ENCODE peak calls at places on chromosomes 13 and 19, in seven cellular contexts. One of them, this sample, is unnamed.

GRCh38 chr19:13241321-13242104 is 91.3 kb downstream of the IER2 start:
- DNase-seq in SK-N-SH: no peak
- DNase-seq in H1: no peak
- DNase-seq in GM12891: no peak
- DNase-seq in GM12878: no peak
- DNase-seq in K562: no peak
- DNase-seq in HepG2: no peak
- DNase-seq in this sample: no peak

GRCh38 chr13:101150998-101151397 is 265.3 kb downstream of the NALCN start:
- DNase-seq in SK-N-SH: peak
- DNase-seq in H1: no peak
- DNase-seq in GM12891: no peak
- DNase-seq in GM12878: no peak
- DNase-seq in K562: no peak
- DNase-seq in HepG2: no peak
- DNase-seq in this sample: no peak

GRCh38 chr13:101144808-101145419 is 271.4 kb downstream of the NALCN start:
- DNase-seq in SK-N-SH: peak
- DNase-seq in H1: no peak
- DNase-seq in GM12891: no peak
- DNase-seq in GM12878: peak
- DNase-seq in K562: peak
- DNase-seq in HepG2: peak
- DNase-seq in this sample: no peak

GRCh38 chr13:100534911-100535310 is 53.7 kb downstream of the GGACT start:
- DNase-seq in SK-N-SH: no peak
- DNase-seq in H1: no peak
- DNase-seq in GM12891: no peak
- DNase-seq in GM12878: no peak
- DNase-seq in K562: no peak
- DNase-seq in HepG2: no peak
- DNase-seq in this sample: no peak

GRCh38 chr19:3785938-3786824 is at the start of gene MATK:
- DNase-seq in SK-N-SH: peak
- DNase-seq in H1: no peak
- DNase-seq in GM12891: no peak
- DNase-seq in GM12878: no peak
- DNase-seq in K562: peak
- DNase-seq in HepG2: no peak
- DNase-seq in this sample: no peak

GRCh38 chr13:82088781-82089180 is 1747.9 kb upstream of the SPRY2 start:
- DNase-seq in SK-N-SH: no peak
- DNase-seq in H1: no peak
- DNase-seq in GM12891: no peak
- DNase-seq in GM12878: no peak
- DNase-seq in K562: no peak
- DNase-seq in HepG2: no peak
- DNase-seq in this sample: no peak

GRCh38 chr19:54069482-54069881 is 5.8 kb upstream of the VSTM1 start:
- DNase-seq in SK-N-SH: no peak
- DNase-seq in H1: no peak
- DNase-seq in GM12891: no peak
- DNase-seq in GM12878: no peak
- DNase-seq in K562: peak
- DNase-seq in HepG2: no peak
- DNase-seq in this sample: no peak

GRCh38 chr13:65638572-65639168 is 1591.5 kb downstream of the PCDH9 start:
- DNase-seq in SK-N-SH: peak
- DNase-seq in H1: no peak
- DNase-seq in GM12891: no peak
- DNase-seq in GM12878: no peak
- DNase-seq in K562: peak
- DNase-seq in HepG2: peak
- DNase-seq in this sample: no peak

GRCh38 chr13:21458457-21458815 is 667 bp downstream of the ZDHHC20 start:
- DNase-seq in SK-N-SH: peak
- DNase-seq in H1: no peak
- DNase-seq in GM12891: peak
- DNase-seq in GM12878: no peak
- DNase-seq in K562: peak
- DNase-seq in HepG2: no peak
- DNase-seq in this sample: peak

GRCh38 chr13:51955841-51956603 is 55.2 kb downstream of the ATP7B start:
- DNase-seq in SK-N-SH: no peak
- DNase-seq in H1: no peak
- DNase-seq in GM12891: no peak
- DNase-seq in GM12878: no peak
- DNase-seq in K562: peak
- DNase-seq in HepG2: no peak
- DNase-seq in this sample: no peak

GRCh38 chr13:113609616-113610015 is 25.1 kb downstream of the TFDP1 start:
- DNase-seq in SK-N-SH: no peak
- DNase-seq in H1: no peak
- DNase-seq in GM12891: no peak
- DNase-seq in GM12878: no peak
- DNase-seq in K562: no peak
- DNase-seq in HepG2: no peak
- DNase-seq in this sample: no peak

GRCh38 chr13:53507741-53508140 is 479.1 kb downstream of the OLFM4 start:
- DNase-seq in SK-N-SH: no peak
- DNase-seq in H1: no peak
- DNase-seq in GM12891: no peak
- DNase-seq in GM12878: no peak
- DNase-seq in K562: no peak
- DNase-seq in HepG2: no peak
- DNase-seq in this sample: no peak

GRCh38 chr19:18846862-18847515 is 15.2 kb downstream of the UPF1 start:
- DNase-seq in SK-N-SH: peak
- DNase-seq in H1: no peak
- DNase-seq in GM12891: peak
- DNase-seq in GM12878: no peak
- DNase-seq in K562: peak
- DNase-seq in HepG2: peak
- DNase-seq in this sample: no peak

GRCh38 chr19:6238643-6239281 is 41.0 kb downstream of the MLLT1 start:
- DNase-seq in SK-N-SH: no peak
- DNase-seq in H1: no peak
- DNase-seq in GM12891: peak
- DNase-seq in GM12878: no peak
- DNase-seq in K562: no peak
- DNase-seq in HepG2: no peak
- DNase-seq in this sample: peak

GRCh38 chr13:79585033-79585432 is 104.1 kb downstream of the NDFIP2 start:
- DNase-seq in SK-N-SH: no peak
- DNase-seq in H1: no peak
- DNase-seq in GM12891: no peak
- DNase-seq in GM12878: no peak
- DNase-seq in K562: peak
- DNase-seq in HepG2: no peak
- DNase-seq in this sample: no peak

GRCh38 chr19:42846597-42846996 is 32.9 kb downstream of the PSG1 start:
- DNase-seq in SK-N-SH: no peak
- DNase-seq in H1: no peak
- DNase-seq in GM12891: no peak
- DNase-seq in GM12878: no peak
- DNase-seq in K562: no peak
- DNase-seq in HepG2: no peak
- DNase-seq in this sample: no peak

GRCh38 chr19:3179739-3180293 is 1.2 kb downstream of the S1PR4 start:
- DNase-seq in SK-N-SH: no peak
- DNase-seq in H1: no peak
- DNase-seq in GM12891: no peak
- DNase-seq in GM12878: no peak
- DNase-seq in K562: no peak
- DNase-seq in HepG2: no peak
- DNase-seq in this sample: peak

DNA sequence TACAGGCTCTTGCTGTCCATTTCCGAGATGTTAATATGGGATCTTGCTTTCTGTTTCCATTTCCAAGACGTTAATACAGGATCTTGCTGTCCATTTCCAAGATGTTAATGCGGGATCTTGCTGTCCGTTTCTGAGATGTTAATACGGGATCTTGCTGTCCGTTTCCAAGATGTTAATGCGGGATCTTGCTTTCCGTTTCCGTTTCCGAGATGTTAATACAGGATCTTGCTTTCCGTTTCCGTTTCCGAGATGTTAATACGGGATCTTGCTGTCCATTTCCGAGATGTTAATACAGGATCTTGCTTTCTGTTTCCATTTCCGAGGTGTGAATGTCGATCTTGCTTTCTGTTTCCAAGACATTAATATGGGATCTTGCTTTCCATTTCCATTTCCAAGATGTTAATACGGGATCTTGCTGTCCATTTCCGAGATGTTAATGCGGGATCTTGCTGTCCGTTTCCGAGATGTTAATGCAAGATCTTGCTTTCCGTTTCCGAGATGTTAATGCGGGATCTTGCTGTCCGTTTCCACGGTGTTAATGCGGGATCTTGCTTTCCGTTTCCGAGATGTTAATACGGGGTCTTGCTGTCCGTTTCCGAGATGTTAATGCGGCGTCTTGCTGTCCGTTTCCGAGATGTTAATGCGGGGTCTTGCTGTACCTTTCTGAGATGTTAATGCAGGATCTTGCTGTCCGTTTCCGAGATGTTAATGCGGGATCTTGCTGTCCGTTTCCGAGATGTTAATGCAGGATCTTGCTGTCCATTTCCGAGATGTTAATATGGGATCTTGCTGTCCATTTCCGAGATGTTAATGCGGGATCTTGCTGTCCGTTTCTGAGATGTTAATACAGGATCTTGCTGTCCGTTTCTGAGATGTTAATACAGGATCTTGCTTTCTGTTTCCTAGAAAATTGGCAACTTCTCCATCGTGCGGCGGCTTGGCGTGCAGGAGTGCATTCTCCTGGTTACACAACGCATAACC is 38.3 kb downstream of the PEX11G start:
- DNase-seq in SK-N-SH: no peak
- DNase-seq in H1: no peak
- DNase-seq in GM12891: no peak
- DNase-seq in GM12878: peak
- DNase-seq in K562: peak
- DNase-seq in HepG2: peak
- DNase-seq in this sample: no peak
- TF ChIP-seq TAF1 in SK-N-SH: no peak
- TF ChIP-seq TAF1 in H1: no peak
- TF ChIP-seq TAF1 in GM12891: no peak
- TF ChIP-seq TAF1 in GM12878: no peak
- TF ChIP-seq TAF1 in K562: no peak
- TF ChIP-seq TAF1 in HepG2: no peak
- TF ChIP-seq TAF1 in this sample: no peak

DNA sequence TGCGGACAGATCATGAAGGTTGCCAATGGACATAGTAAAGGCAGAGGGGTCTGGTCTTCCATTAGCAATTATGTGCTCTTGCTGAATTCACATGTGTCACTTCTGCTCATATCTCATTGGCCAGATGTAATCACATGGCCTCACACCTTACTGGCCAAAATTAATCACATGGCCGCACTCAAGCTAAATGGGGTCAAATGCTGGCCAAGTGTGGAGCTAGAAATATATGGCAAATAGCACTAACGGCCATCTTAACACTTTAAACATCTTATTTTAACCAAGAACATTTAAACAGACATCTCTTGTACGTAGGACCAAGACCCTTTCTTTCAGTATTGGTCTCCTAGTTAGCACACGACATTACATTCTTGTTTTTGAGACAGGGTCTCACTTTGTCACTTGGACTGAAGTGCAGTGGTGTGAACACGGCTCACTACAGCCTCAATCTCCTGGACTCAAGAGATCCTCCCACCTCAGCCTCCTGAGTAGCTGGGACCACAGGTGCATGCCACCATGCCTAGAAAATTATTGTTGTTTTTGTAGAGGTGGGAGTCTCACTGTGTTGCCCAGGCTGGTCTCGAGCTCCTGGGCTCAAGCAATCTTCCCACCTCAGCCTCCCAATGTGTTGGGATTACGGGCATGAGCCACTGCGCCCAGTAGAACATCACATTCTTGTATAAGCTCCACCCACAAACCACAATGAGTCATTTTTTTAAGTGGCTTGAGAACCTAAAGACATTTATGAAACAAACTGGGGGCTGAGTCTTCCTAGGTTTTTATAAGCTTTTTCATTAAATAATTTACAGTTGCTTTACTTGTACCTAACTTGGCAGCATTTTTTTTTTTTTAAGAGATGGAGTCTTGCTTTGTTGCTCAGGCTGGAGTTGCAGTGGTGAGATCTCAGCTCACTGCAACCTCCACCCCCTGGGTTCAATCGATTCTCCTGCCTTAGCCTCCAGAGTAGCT is 2.9 kb upstream of the PTOV1 start:
- DNase-seq in SK-N-SH: no peak
- DNase-seq in H1: no peak
- DNase-seq in GM12891: no peak
- DNase-seq in GM12878: no peak
- DNase-seq in K562: peak
- DNase-seq in HepG2: no peak
- DNase-seq in this sample: no peak
- TF ChIP-seq TAF1 in SK-N-SH: no peak
- TF ChIP-seq TAF1 in H1: no peak
- TF ChIP-seq TAF1 in GM12891: no peak
- TF ChIP-seq TAF1 in GM12878: no peak
- TF ChIP-seq TAF1 in K562: no peak
- TF ChIP-seq TAF1 in HepG2: no peak
- TF ChIP-seq TAF1 in this sample: no peak

DNA sequence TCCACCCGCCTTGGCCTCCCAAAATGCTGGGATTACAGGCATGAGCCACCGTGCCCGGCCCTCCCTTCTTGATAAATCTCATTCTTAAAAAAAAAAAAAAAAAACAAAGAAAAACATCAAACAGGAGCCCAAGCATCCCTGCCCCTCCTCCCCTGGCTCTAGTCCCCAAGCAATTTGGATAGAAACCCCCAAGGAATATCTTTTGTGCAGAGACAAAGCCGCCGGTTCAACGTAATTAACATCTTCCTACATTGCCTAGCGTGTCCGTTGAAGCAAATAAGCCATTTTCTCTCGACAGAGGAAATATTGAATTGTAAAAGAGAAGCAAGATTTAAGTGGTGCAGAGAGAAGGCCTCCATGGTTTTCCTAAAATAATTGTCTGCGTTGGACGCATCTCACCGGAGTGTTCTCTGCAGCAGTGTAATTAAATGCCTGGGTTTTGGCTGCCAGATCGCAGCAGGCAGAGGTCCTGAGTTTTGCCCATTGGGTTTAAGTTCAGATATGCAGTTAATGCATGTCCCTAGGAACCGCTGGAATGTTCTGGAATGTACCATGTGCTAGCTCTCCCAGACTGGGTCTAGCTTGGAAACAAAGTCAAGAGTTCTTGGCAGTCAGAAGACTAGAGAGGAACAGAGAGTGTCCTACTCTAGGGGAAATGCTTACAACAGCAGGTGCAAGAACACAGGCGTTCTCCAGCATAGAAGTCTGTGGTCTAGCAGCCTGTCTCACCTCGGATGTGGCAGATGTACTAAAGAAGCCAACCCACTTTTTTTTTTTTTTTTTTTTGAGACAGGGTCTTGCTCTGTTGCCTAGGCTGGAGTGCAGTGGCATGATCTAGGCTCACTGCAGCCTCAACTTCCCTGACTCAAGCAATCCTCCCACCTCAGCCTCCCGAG is 30.9 kb downstream of the PIN1 start:
- DNase-seq in SK-N-SH: no peak
- DNase-seq in H1: no peak
- DNase-seq in GM12891: no peak
- DNase-seq in GM12878: no peak
- DNase-seq in K562: no peak
- DNase-seq in HepG2: no peak
- DNase-seq in this sample: no peak
- TF ChIP-seq TAF1 in SK-N-SH: no peak
- TF ChIP-seq TAF1 in H1: no peak
- TF ChIP-seq TAF1 in GM12891: no peak
- TF ChIP-seq TAF1 in GM12878: no peak
- TF ChIP-seq TAF1 in K562: no peak
- TF ChIP-seq TAF1 in HepG2: no peak
- TF ChIP-seq TAF1 in this sample: no peak

GRCh38 chr19:46232029-46232428 is 2.5 kb downstream of the IGFL1 start:
- DNase-seq in SK-N-SH: no peak
- DNase-seq in H1: no peak
- DNase-seq in GM12891: no peak
- DNase-seq in GM12878: no peak
- DNase-seq in K562: no peak
- DNase-seq in HepG2: no peak
- DNase-seq in this sample: no peak
- TF ChIP-seq TAF1 in SK-N-SH: no peak
- TF ChIP-seq TAF1 in H1: no peak
- TF ChIP-seq TAF1 in GM12891: no peak
- TF ChIP-seq TAF1 in GM12878: no peak
- TF ChIP-seq TAF1 in K562: no peak
- TF ChIP-seq TAF1 in HepG2: no peak
- TF ChIP-seq TAF1 in this sample: no peak